ENCODE peak calls at places on chromosomes 12 and 14, in seven cellular contexts. S is fibroblast of lung; Q is CD4-positive, CD25-positive, alpha-beta regulatory T cell; I is stimulated activated naive CD4-positive, alpha-beta T cell treated with Interleukin-2 at 50 U/mL for 16 hours; E is GM12891; J is AG10803; K is fibroblast of pulmonary artery. X is an unnamed sample.

GRCh38 chr14:96747608-96748007 is 49.6 kb upstream of the VRK1 start:
- DNase-seq in J (no peak), S (no peak), Q (no peak), I (no peak), K (no peak), E (no peak), X (no peak)

GRCh38 chr14:28102814-28103213 is 663.8 kb upstream of the FOXG1 start:
- DNase-seq in E (no peak), Q (no peak), J (no peak), K (peak), I (no peak), S (no peak), X (no peak)

GRCh38 chr12:3247596-3248270 is 170.6 kb downstream of the TSPAN9 start:
- DNase-seq in Q (no peak), S (no peak), J (no peak), K (no peak), I (no peak), E (no peak), X (no peak)

GRCh38 chr12:909861-910260 is 39.6 kb downstream of the RAD52 start:
- DNase-seq in E (no peak), J (no peak), K (no peak), Q (no peak), S (no peak), I (no peak), X (no peak)

GRCh38 chr12:50971946-50972345 is 19.6 kb downstream of the HIGD1C start:
- DNase-seq in K (peak), J (peak), S (peak), Q (no peak), E (no peak), I (no peak), X (no peak)

GRCh38 chr12:11707535-11707934 is 58.1 kb downstream of the ETV6 start:
- DNase-seq in I (no peak), K (no peak), J (no peak), S (no peak), E (no peak), Q (no peak), X (no peak)

GRCh38 chr12:6067152-6067916 is 57.1 kb downstream of the VWF start:
- DNase-seq in K (peak), S (peak), I (no peak), E (no peak), Q (no peak), J (no peak), X (no peak)

GRCh38 chr12:10716704-10717315 is 6.3 kb downstream of the YBX3 start:
- DNase-seq in J (peak), I (no peak), E (no peak), S (peak), Q (no peak), K (peak), X (no peak)

GRCh38 chr12:74999474-74999873 is 210.2 kb downstream of the KCNC2 start:
- DNase-seq in K (no peak), Q (no peak), S (no peak), I (no peak), J (no peak), E (no peak), X (no peak)

GRCh38 chr14:32372154-32372553 is 43.1 kb downstream of the AKAP6 start:
- DNase-seq in S (peak), K (peak), Q (no peak), I (no peak), J (peak), E (no peak), X (no peak)

GRCh38 chr14:96747006-96747405 is 50.2 kb upstream of the VRK1 start:
- DNase-seq in J (no peak), Q (no peak), K (no peak), I (no peak), S (no peak), E (no peak), X (no peak)

GRCh38 chr12:115103884-115104883 is 420.2 kb upstream of the TBX3 start:
- DNase-seq in S (peak), Q (no peak), J (no peak), K (peak), E (no peak), I (no peak), X (no peak)

GRCh38 chr12:52752516-52752915 is 24.6 kb downstream of the KRT76 start:
- DNase-seq in I (no peak), E (no peak), S (no peak), J (no peak), K (no peak), Q (no peak), X (no peak)

GRCh38 chr14:63045234-63045611 is at the start of gene KCNH5:
- DNase-seq in K (peak), I (no peak), S (peak), Q (no peak), J (peak), E (peak), X (peak)

GRCh38 chr12:6444031-6444430 is 724 bp upstream of the CD27 start:
- DNase-seq in J (no peak), K (no peak), S (no peak), I (no peak), Q (no peak), E (no peak), X (no peak)

GRCh38 chr14:96146131-96146771 is 58.4 kb upstream of the BDKRB2 start:
- DNase-seq in Q (no peak), E (no peak), J (peak), K (peak), S (peak), I (no peak), X (no peak)

GRCh38 chr14:68364823-68365222 is 428.0 kb downstream of the ZFP36L1 start:
- DNase-seq in Q (no peak), I (no peak), E (no peak), J (no peak), S (no peak), K (peak), X (no peak)

X was measured in mesothelial cell of epicardium.